ENCODE peak calls at places on chromosomes 2 and 18, in five cellular contexts. L is caudate nucleus, N is aorta, R is HFFc6, X is endothelial cell. O is an unnamed sample.

GRCh38 chr2:180730976-180731375 is 249.4 kb upstream of the UBE2E3 start:
- DNase-seq in L (no peak), N (no peak), R (no peak), X (no peak), O (no peak)

GRCh38 chr2:207670887-207671286 is 40.6 kb upstream of the CCNYL1 start:
- DNase-seq in L (no peak), N (no peak), R (no peak), X (no peak), O (no peak)

GRCh38 chr2:32289165-32290054 is 11.7 kb downstream of the YIPF4 start:
- DNase-seq in L (no peak), N (no peak), R (peak; percentile 65), X (no peak), O (no peak)

GRCh38 chr18:36378194-36378593 is 80.7 kb downstream of the FHOD3 start:
- DNase-seq in L (no peak), N (no peak), R (peak; percentile 36), X (no peak), O (no peak)

GRCh38 chr2:168256448-168256847 is 9.1 kb upstream of the STK39 start:
- DNase-seq in L (no peak), N (no peak), R (no peak), X (no peak), O (no peak)

GRCh38 chr2:216845426-216845825 is 14.4 kb downstream of the TNP1 start:
- DNase-seq in L (no peak), N (no peak), R (no peak), X (no peak), O (no peak)

GRCh38 chr18:46916551-46917107 is 678 bp downstream of the PIAS2 start:
- DNase-seq in L (peak; percentile 48), N (peak; percentile 56), R (peak; percentile 16), X (no peak), O (no peak)

GRCh38 chr2:121239471-121239870 is 45.5 kb downstream of the TFCP2L1 start:
- DNase-seq in L (no peak), N (no peak), R (no peak), X (no peak), O (no peak)

GRCh38 chr2:187618813-187619212 is 64.6 kb upstream of the TFPI start:
- DNase-seq in L (no peak), N (no peak), R (no peak), X (no peak), O (no peak)

GRCh38 chr2:10452334-10452733 is 4.2 kb upstream of the ODC1 start:
- DNase-seq in L (no peak), N (no peak), R (peak; percentile 90), X (no peak), O (no peak)

GRCh38 chr2:118048396-118048795 is 34.5 kb upstream of the CCDC93 start:
- DNase-seq in L (no peak), N (no peak), R (peak; percentile 19), X (no peak), O (no peak)

GRCh38 chr2:241018051-241018891 is 19.9 kb downstream of the SNED1 start:
- DNase-seq in L (no peak), N (no peak), R (no peak), X (no peak), O (no peak)

GRCh38 chr2:224187220-224187619 is 148.1 kb upstream of the SERPINE2 start:
- DNase-seq in L (no peak), N (no peak), R (no peak), X (no peak), O (no peak)

GRCh38 chr18:6731197-6731596 is 1.7 kb downstream of the ARHGAP28 start:
- DNase-seq in L (no peak), N (no peak), R (peak; percentile 45), X (no peak), O (no peak)

GRCh38 chr2:7673843-7674242 is 756.6 kb downstream of the RNF144A start:
- DNase-seq in L (no peak), N (no peak), R (peak; percentile 18), X (no peak), O (no peak)

GRCh38 chr2:40488927-40489677 is 37.2 kb upstream of the SLC8A1 start:
- DNase-seq in L (no peak), N (no peak), R (peak; percentile 25), X (no peak), O (no peak)

GRCh38 chr2:39377226-39377939 is 59.7 kb downstream of the MAP4K3 start:
- DNase-seq in L (no peak), N (no peak), R (no peak), X (no peak), O (peak; percentile 36)

GRCh38 chr2:37698931-37699481 is 27.6 kb upstream of the CDC42EP3 start:
- DNase-seq in L (no peak), N (no peak), R (peak; percentile 66), X (no peak), O (no peak)

GRCh38 chr2:98308068-98308467 is 38.2 kb upstream of the CNGA3 start:
- DNase-seq in L (no peak), N (no peak), R (no peak), X (no peak), O (no peak)

GRCh38 chr2:46697830-46698323 is 217.7 kb downstream of the MCFD2 start:
- DNase-seq in L (no peak), N (peak; percentile 47), R (no peak), X (no peak), O (peak; percentile 9)

GRCh38 chr18:7066965-7067555 is 50.5 kb downstream of the LAMA1 start:
- DNase-seq in L (no peak), N (no peak), R (no peak), X (no peak), O (no peak)

GRCh38 chr2:128782411-128783192 is 463.9 kb upstream of the HS6ST1 start:
- DNase-seq in L (no peak), N (no peak), R (no peak), X (no peak), O (no peak)

GRCh38 chr18:55382277-55382805 is 205.7 kb downstream of the TCF4 start:
- DNase-seq in L (no peak), N (no peak), R (no peak), X (no peak), O (no peak)